ENCODE peak calls at places on chromosomes 11 and 22, in four cellular contexts. A is Daoy, S is EL, Y is AML-193. J is an unnamed sample.

GRCh38 chr22:29555065-29555644 is 1.6 kb upstream of the THOC5 start:
- DNase-seq in S (no peak), Y (no peak), A (no peak), J (no peak)

GRCh38 chr22:50139843-50140415 is 30.6 kb upstream of the PANX2 start:
- DNase-seq in A (no peak), Y (no peak), S (no peak), J (peak; percentile 21)

GRCh38 chr11:71991494-71991893 is 7.2 kb upstream of the IL18BP start:
- DNase-seq in A (no peak), Y (peak; percentile 61), S (no peak), J (peak; percentile 28)

GRCh38 chr11:1779806-1780699 is 16.3 kb upstream of the CTSD start:
- DNase-seq in Y (no peak), A (no peak), S (no peak), J (no peak)

GRCh38 chr11:44911031-44911814 is 39.5 kb downstream of the TP53I11 start:
- DNase-seq in S (peak; percentile 77), Y (peak; percentile 46), A (peak; percentile 67), J (peak; percentile 86)

GRCh38 chr11:22416462-22416861 is 78.3 kb downstream of the SLC17A6 start:
- DNase-seq in S (no peak), Y (no peak), A (no peak), J (no peak)

GRCh38 chr11:11069741-11070550 is 212.1 kb upstream of the ZBED5 start:
- DNase-seq in Y (no peak), A (no peak), S (no peak), J (no peak)

GRCh38 chr22:50071432-50072166 is 13.5 kb upstream of the TTLL8 start:
- DNase-seq in A (peak; percentile 59), Y (no peak), S (peak; percentile 40), J (no peak)

GRCh38 chr11:20964985-20965384 is 295.6 kb downstream of the NELL1 start:
- DNase-seq in Y (no peak), S (no peak), A (no peak), J (no peak)

GRCh38 chr11:112412383-112412782 is 151.7 kb upstream of the PLET1 start:
- DNase-seq in Y (no peak), S (no peak), A (no peak), J (no peak)

GRCh38 chr11:2581931-2582435 is 117.8 kb downstream of the KCNQ1OT1 start:
- DNase-seq in S (no peak), A (peak; percentile 0), Y (no peak), J (no peak)

GRCh38 chr11:113182288-113182687 is 132.1 kb upstream of the TTC12 start:
- DNase-seq in S (no peak), Y (no peak), A (no peak), J (peak; percentile 6)

GRCh38 chr11:115503886-115504278 is 333 bp downstream of the CADM1 start:
- DNase-seq in Y (no peak), A (no peak), S (peak; percentile 3), J (no peak)

GRCh38 chr22:49927483-49928184 is 9.2 kb downstream of the CRELD2 start:
- DNase-seq in S (no peak), Y (no peak), A (no peak), J (no peak)

GRCh38 chr11:46285594-46286033 is 8.2 kb downstream of the CREB3L1 start:
- DNase-seq in A (peak; percentile 41), Y (no peak), S (peak; percentile 43), J (no peak)

GRCh38 chr11:13065200-13065787 is 56.2 kb downstream of the RASSF10 start:
- DNase-seq in S (no peak), A (no peak), Y (no peak), J (no peak)

GRCh38 chr11:120391854-120392253 is 55.6 kb downstream of the ARHGEF12 start:
- DNase-seq in A (no peak), Y (no peak), S (no peak), J (no peak)

J was measured in NB4.